ENCODE peak calls at places on chromosomes 3 and 15, in eight cellular contexts. J is lower lobe of right lung; U is GM12878; K is gastrocnemius medialis; P is mucosa of descending colon; X is cardiac muscle cell; N is naive thymus-derived CD4-positive, alpha-beta T cell; C is kidney. T is an unnamed sample. For H3K36me3, the result is how much of the 10 kb centered on the place peaks cover.

GRCh38 chr15:35753486-35753885 is 207.5 kb upstream of the DPH6 start:
- DNase-seq in N (no peak), J (no peak), C (no peak), K (no peak), P (no peak), U (no peak), X (peak), T (no peak)

GRCh38 chr3:122245513-122246174 is 62.2 kb downstream of the CASR start:
- DNase-seq in C (no peak), N (no peak), X (no peak), P (no peak), J (no peak), U (no peak), K (no peak), T (no peak)

GRCh38 chr3:111621535-111621934 is 26.4 kb upstream of the ZBED2 start:
- DNase-seq in J (no peak), C (no peak), P (no peak), X (peak), N (no peak), K (no peak), U (no peak), T (no peak)

GRCh38 chr3:172622916-172623700 is 87.8 kb downstream of the NCEH1 start:
- DNase-seq in K (no peak), J (no peak), C (no peak), X (peak), U (no peak), P (no peak), N (no peak), T (no peak)

GRCh38 chr3:112096176-112096575 is 10.0 kb downstream of the C3orf52 start:
- DNase-seq in N (no peak), C (no peak), J (no peak), U (no peak), K (no peak), P (no peak), X (no peak), T (no peak)

GRCh38 chr3:69770219-69770618 is 31.0 kb downstream of the MITF start:
- DNase-seq in K (no peak), C (no peak), J (no peak), X (no peak), N (no peak), U (no peak), P (no peak), T (no peak)

GRCh38 chr3:4571690-4572334 is 78.7 kb downstream of the ITPR1 start:
- DNase-seq in X (no peak), P (no peak), C (no peak), N (no peak), U (no peak), K (no peak), J (no peak), T (no peak)

GRCh38 chr3:39332525-39332924 is 3.0 kb downstream of the CCR8 start:
- DNase-seq in U (no peak), J (no peak), N (no peak), C (no peak), X (no peak), K (no peak), P (no peak), T (no peak)

GRCh38 chr3:14406336-14406735 is 3.9 kb downstream of the SLC6A6 start:
- DNase-seq in U (no peak), P (no peak), X (no peak), C (no peak), K (no peak), N (no peak), J (no peak), T (no peak)

GRCh38 chr15:42275780-42276395 is 2.7 kb upstream of the TMEM87A start:
- DNase-seq in P (no peak), K (no peak), U (no peak), N (no peak), X (no peak), J (no peak), C (no peak), T (no peak)

GRCh38 chr3:136343873-136344281 is 93.7 kb downstream of the PCCB start:
- DNase-seq in C (peak), K (peak), N (no peak), X (peak), U (no peak), P (peak), J (peak), T (peak)

GRCh38 chr3:56291244-56291680 is 177.0 kb downstream of the ERC2 start:
- DNase-seq in C (no peak), X (no peak), J (no peak), K (no peak), N (no peak), U (no peak), P (no peak), T (no peak)

GRCh38 chr3:193391902-193392301 is 13.3 kb upstream of the ATP13A5 start:
- DNase-seq in C (no peak), J (no peak), U (no peak), K (no peak), X (no peak), P (no peak), N (no peak), T (no peak)

GRCh38 chr15:95994418-95994817 is 336.1 kb upstream of the NR2F2 start:
- DNase-seq in J (no peak), C (no peak), K (no peak), N (no peak), X (no peak), P (no peak), U (no peak), T (no peak)

GRCh38 chr3:9649791-9650521 is 651 bp downstream of the MTMR14 start:
- DNase-seq in P (no peak), X (no peak), K (no peak), C (no peak), N (no peak), U (peak), J (no peak), T (no peak)

DNA sequence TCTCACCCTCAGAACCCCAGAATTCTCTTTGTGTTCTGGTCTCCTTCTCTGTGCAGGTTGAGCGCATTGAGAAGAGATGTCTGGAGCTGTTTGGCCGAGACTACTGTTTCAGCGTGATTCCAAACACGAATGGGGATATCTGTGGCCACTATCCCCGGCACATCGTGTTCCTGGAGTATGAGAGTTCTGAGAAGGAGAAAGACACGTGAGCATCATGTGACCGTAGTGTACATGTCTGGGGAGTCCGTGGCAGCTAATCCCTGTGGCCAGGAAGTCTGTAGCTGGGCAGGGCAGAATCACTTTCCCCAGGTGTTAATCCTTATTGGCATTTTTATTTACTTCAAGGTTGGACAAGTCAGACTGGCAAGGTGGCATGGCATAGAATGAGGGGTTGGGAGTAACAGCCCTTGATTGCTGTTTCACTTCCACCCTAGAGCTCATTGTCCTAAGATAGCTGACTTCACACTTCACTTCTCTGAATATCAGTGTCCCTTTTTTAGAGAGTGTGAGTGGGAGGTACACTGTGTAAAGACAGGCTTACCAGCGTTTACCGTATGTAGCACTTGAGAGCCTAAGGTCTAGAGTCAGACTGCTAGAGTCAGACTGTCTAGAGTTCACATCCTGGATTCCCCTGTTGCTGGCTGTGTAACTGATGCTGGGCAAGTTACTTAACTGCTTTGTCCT is 4.4 kb downstream of the MTMR14 start:
- DNase-seq in P (no peak), J (no peak), X (no peak), N (no peak), C (no peak), K (peak), U (peak), T (peak)
- H3K36me3 ChIP-seq in P (under half), J (half or more), X (under half), N (under half), C (under half), K (half or more), U (under half), T (half or more)

DNA sequence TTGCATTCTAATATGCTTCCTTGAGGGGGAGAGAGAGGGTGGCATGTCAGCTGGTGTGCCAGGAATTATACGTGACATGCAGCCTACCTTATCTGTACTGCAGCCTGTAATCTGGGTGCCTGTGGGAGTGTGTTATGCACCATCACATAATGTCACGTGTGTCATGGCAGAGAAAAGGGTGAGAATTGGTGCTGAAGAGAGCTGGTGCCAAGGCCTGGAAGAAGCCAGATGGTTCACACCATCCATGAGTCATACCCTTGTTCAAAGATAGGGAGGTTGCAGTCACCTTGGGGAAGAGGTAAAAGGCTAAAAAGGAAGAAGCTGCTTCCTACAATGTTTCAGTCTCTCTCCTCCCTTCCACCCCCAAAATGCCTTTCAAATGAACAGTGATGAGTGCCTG is 5.3 kb downstream of the BRPF1 start:
- DNase-seq in J (no peak), N (no peak), X (no peak), K (no peak), P (no peak), U (no peak), C (no peak), T (no peak)
- H3K36me3 ChIP-seq in J (half or more), N (under half), X (under half), K (half or more), P (under half), U (under half), C (half or more), T (under half)

DNA sequence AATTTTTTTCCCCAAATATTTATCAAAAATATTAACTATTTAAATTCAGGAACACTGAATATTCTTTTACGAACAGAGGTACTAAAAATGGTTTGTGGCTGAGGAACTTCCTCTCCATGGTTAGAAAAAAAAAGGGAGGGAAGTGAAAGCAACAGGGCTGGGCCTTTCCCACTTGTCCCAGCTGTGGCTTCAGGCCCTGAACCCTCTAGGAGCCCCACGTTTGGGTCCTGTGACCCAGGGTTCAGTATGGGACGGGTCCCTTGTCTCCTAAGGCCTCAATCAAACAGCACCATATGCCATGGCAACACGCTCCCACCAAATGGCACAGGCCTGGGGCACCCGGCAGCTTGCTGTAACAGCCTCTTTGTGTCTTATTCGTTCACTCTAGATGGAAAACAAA is 32.4 kb downstream of the POC1A start:
- DNase-seq in C (peak), K (no peak), J (peak), N (no peak), U (no peak), X (no peak), P (no peak), T (peak)
- H3K36me3 ChIP-seq in C (under half), K (under half), J (under half), N (under half), U (under half), X (under half), P (under half), T (under half)

GRCh38 chr3:9452417-9452816 is 55.0 kb downstream of the SETD5 start:
- DNase-seq in N (no peak), P (no peak), J (no peak), U (no peak), C (no peak), X (no peak), K (no peak), T (no peak)
- H3K36me3 ChIP-seq in N (half or more), P (under half), J (half or more), U (under half), C (under half), X (half or more), K (half or more), T (half or more)

GRCh38 chr15:80310776-80311175 is 58.8 kb upstream of the CTXND1 start:
- DNase-seq in K (no peak), X (no peak), U (no peak), P (no peak), J (no peak), C (no peak), N (no peak), T (no peak)

GRCh38 chr15:80309769-80310384 is 57.9 kb upstream of the CTXND1 start:
- DNase-seq in N (no peak), X (peak), U (no peak), C (no peak), P (no peak), J (no peak), K (no peak), T (no peak)

GRCh38 chr15:80308002-80308401 is 56.0 kb upstream of the CTXND1 start:
- DNase-seq in X (no peak), N (no peak), K (no peak), J (no peak), U (no peak), P (no peak), C (no peak), T (no peak)
- H3K36me3 ChIP-seq in X (under half), N (under half), K (under half), J (under half), U (under half), P (under half), C (under half), T (under half)

T was measured in psoas muscle.